ENCODE peak calls at places on chromosomes 5 and 9, in six cellular contexts. I is CD4-positive, alpha-beta memory T cell; Z is iris pigment epithelial cell; U is putamen; F is HT1080; A is hepatic stellate cell. T is an unnamed sample.

GRCh38 chr5:148913985-148914421 is 87.6 kb downstream of the ADRB2 start:
- DNase-seq in U (no peak), F (peak), I (no peak), A (peak), Z (peak), T (peak)

GRCh38 chr5:61329729-61330128 is 2.3 kb upstream of the ZSWIM6 start:
- DNase-seq in F (peak), I (no peak), A (no peak), Z (peak), U (no peak), T (no peak)

GRCh38 chr5:58459276-58459859 is 518 bp downstream of the PLK2 start:
- DNase-seq in I (no peak), Z (peak), F (peak), A (peak), U (no peak), T (peak)

GRCh38 chr5:79759436-79759835 is 69.8 kb downstream of the CMYA5 start:
- DNase-seq in I (no peak), Z (peak), A (no peak), F (peak), U (no peak), T (no peak)

GRCh38 chr9:250039-250438 is 35.4 kb downstream of the DOCK8 start:
- DNase-seq in F (peak), U (no peak), A (no peak), Z (no peak), I (no peak), T (no peak)

GRCh38 chr5:16687898-16688297 is 71.1 kb upstream of the RETREG1 start:
- DNase-seq in Z (no peak), F (no peak), I (no peak), A (no peak), U (no peak), T (no peak)

GRCh38 chr5:133370281-133370890 is 242.0 kb downstream of the FSTL4 start:
- DNase-seq in I (no peak), A (no peak), U (peak), Z (no peak), F (peak), T (no peak)

GRCh38 chr5:172140866-172141265 is 47.2 kb downstream of the STK10 start:
- DNase-seq in F (no peak), I (no peak), U (no peak), A (no peak), Z (no peak), T (no peak)

GRCh38 chr9:92605224-92605623 is 64.7 kb downstream of the IPPK start:
- DNase-seq in Z (no peak), A (no peak), U (no peak), I (no peak), F (no peak), T (no peak)

GRCh38 chr5:45225571-45226031 is 416.9 kb downstream of the MRPS30 start:
- DNase-seq in F (no peak), U (no peak), Z (no peak), A (no peak), I (no peak), T (no peak)

GRCh38 chr9:546797-547223 is 294.7 kb upstream of the DMRT1 start:
- DNase-seq in Z (no peak), U (peak), A (no peak), F (no peak), I (no peak), T (no peak)

GRCh38 chr9:108182950-108183381 is 672.8 kb downstream of the ACTL7B start:
- DNase-seq in F (peak), I (no peak), A (no peak), U (no peak), Z (peak), T (no peak)

GRCh38 chr9:2570615-2571479 is 50.7 kb upstream of the VLDLR start:
- DNase-seq in U (no peak), Z (peak), A (peak), I (no peak), F (peak), T (no peak)

GRCh38 chr5:90279091-90279490 is 130.5 kb downstream of the CETN3 start:
- DNase-seq in I (no peak), A (no peak), U (no peak), Z (no peak), F (peak), T (no peak)

GRCh38 chr9:93576296-93577044 is at the start of gene PHF2:
- DNase-seq in I (peak), A (peak), Z (no peak), F (no peak), U (peak), T (no peak)

GRCh38 chr9:112158629-112159228 is 16.4 kb downstream of the SUSD1 start:
- DNase-seq in U (no peak), I (no peak), A (no peak), F (no peak), Z (no peak), T (no peak)

GRCh38 chr9:111622626-111623025 is 8.5 kb upstream of the DNAJC25 start:
- DNase-seq in U (no peak), Z (peak), A (peak), I (no peak), F (peak), T (no peak)

GRCh38 chr5:180682560-180682959 is 33.2 kb upstream of the FLT4 start:
- DNase-seq in A (no peak), I (no peak), F (no peak), U (no peak), Z (no peak), T (no peak)

GRCh38 chr9:114653556-114654159 is 3.9 kb downstream of the TEX53 start:
- DNase-seq in I (peak), A (peak), F (peak), Z (peak), U (peak), T (peak)

GRCh38 chr9:116189683-116190082 is 36.1 kb downstream of the PAPPA start:
- DNase-seq in I (no peak), F (no peak), U (no peak), A (no peak), Z (no peak), T (no peak)

GRCh38 chr5:1295650-1296037 is 776 bp upstream of the TERT start:
- DNase-seq in Z (no peak), U (no peak), I (peak), A (no peak), F (no peak), T (no peak)

GRCh38 chr9:120726484-120726883 is 12.2 kb upstream of the MEGF9 start:
- DNase-seq in A (no peak), F (no peak), U (no peak), I (no peak), Z (no peak), T (no peak)

GRCh38 chr5:164277720-164278119 is 772.3 kb downstream of the MAT2B start:
- DNase-seq in Z (peak), F (peak), A (no peak), I (no peak), U (peak), T (no peak)

GRCh38 chr9:35272989-35273388 is 111.2 kb downstream of the UNC13B start:
- DNase-seq in I (no peak), U (no peak), A (no peak), F (peak), Z (peak), T (no peak)

GRCh38 chr9:116589392-116590354 is 97.4 kb upstream of the TRIM32 start:
- DNase-seq in A (peak), F (peak), U (no peak), Z (peak), I (no peak), T (no peak)

GRCh38 chr5:144567416-144567770 is 396.7 kb downstream of the KCTD16 start:
- DNase-seq in Z (peak), U (no peak), F (no peak), I (no peak), A (no peak), T (peak)

GRCh38 chr5:115457574-115457973 is 87.0 kb downstream of the FEM1C start:
- DNase-seq in I (no peak), A (no peak), U (no peak), F (no peak), Z (no peak), T (no peak)

GRCh38 chr5:51810592-51810991 is 427.3 kb downstream of the ISL1 start:
- DNase-seq in I (no peak), F (peak), Z (no peak), U (no peak), A (no peak), T (no peak)